ENCODE peak calls at places on chromosomes 2 and 18, in nine cellular contexts. F, V, P, C, G, M, K, B and E are unnamed samples.

GRCh38 chr2:126634273-126634861 is 21.6 kb upstream of the GYPC start:
- DNase-seq in C (peak; percentile 28), P (no peak), M (peak; percentile 50), K (peak; percentile 53), F (no peak), G (peak; percentile 12), V (no peak), B (no peak), E (no peak)

GRCh38 chr2:127674241-127675209 is 805 bp downstream of the LIMS2 start:
- DNase-seq in C (no peak), G (peak; percentile 40), V (no peak), B (no peak), F (no peak), P (no peak), M (no peak), K (peak; percentile 67), E (peak; percentile 53)

GRCh38 chr2:69385443-69386151 is 1.4 kb downstream of the GFPT1 start:
- DNase-seq in P (no peak), K (no peak), M (no peak), C (peak; percentile 40), G (peak; percentile 35), B (no peak), V (no peak), F (no peak), E (no peak)

GRCh38 chr2:233247744-233248143 is 3.7 kb upstream of the ATG16L1 start:
- DNase-seq in M (peak; percentile 62), P (peak; percentile 33), K (no peak), G (peak; percentile 36), B (no peak), V (no peak), C (no peak), F (no peak), E (peak; percentile 62)

GRCh38 chr2:179842498-179843153 is 18.8 kb downstream of the ZNF385B start:
- DNase-seq in P (no peak), V (peak; percentile 21), B (no peak), C (no peak), M (no peak), F (peak; percentile 53), K (peak; percentile 53), G (peak; percentile 44), E (no peak)

GRCh38 chr2:141930803-141931202 is 200.0 kb downstream of the LRP1B start:
- DNase-seq in C (no peak), B (no peak), K (no peak), G (no peak), F (no peak), M (no peak), P (no peak), V (no peak), E (no peak)

GRCh38 chr18:2587788-2588187 is 16.4 kb downstream of the NDC80 start:
- DNase-seq in V (no peak), C (no peak), G (no peak), F (no peak), P (no peak), B (no peak), M (no peak), K (no peak), E (no peak)

GRCh38 chr2:100742884-100743283 is 77.1 kb upstream of the NPAS2 start:
- DNase-seq in P (no peak), F (no peak), B (no peak), C (no peak), G (peak; percentile 94), M (no peak), K (no peak), V (no peak), E (peak; percentile 23)

GRCh38 chr2:58853420-58853819 is 612.3 kb upstream of the FANCL start:
- DNase-seq in B (no peak), F (no peak), C (no peak), V (no peak), G (no peak), K (no peak), M (no peak), P (no peak), E (no peak)

GRCh38 chr2:101150306-101151140 is 659 bp downstream of the TBC1D8 start:
- DNase-seq in P (no peak), V (peak; percentile 26), F (no peak), M (no peak), C (peak; percentile 43), G (peak; percentile 23), B (no peak), K (peak; percentile 77), E (peak; percentile 55)

GRCh38 chr18:57209697-57210096 is 62.8 kb downstream of the BOD1L2 start:
- DNase-seq in M (no peak), B (no peak), P (no peak), G (no peak), C (no peak), F (no peak), V (no peak), K (no peak), E (no peak)

GRCh38 chr2:233250985-233251305 is 528 bp upstream of the ATG16L1 start:
- DNase-seq in B (no peak), V (no peak), P (no peak), C (no peak), G (no peak), M (no peak), F (no peak), K (no peak), E (no peak)

GRCh38 chr2:71804251-71804650 is 343.4 kb downstream of the CYP26B1 start:
- DNase-seq in K (no peak), C (no peak), P (no peak), V (no peak), F (no peak), G (peak; percentile 35), B (no peak), M (no peak), E (peak; percentile 24)

GRCh38 chr2:231680992-231681852 is 27.1 kb upstream of the PTMA start:
- DNase-seq in F (no peak), G (peak; percentile 90), B (peak; percentile 84), K (peak; percentile 91), V (no peak), M (no peak), C (peak; percentile 81), P (no peak), E (peak; percentile 83)

GRCh38 chr18:3388323-3388722 is 61.6 kb upstream of the TGIF1 start:
- DNase-seq in G (no peak), V (no peak), B (no peak), F (no peak), P (no peak), M (no peak), K (no peak), C (no peak), E (no peak)

GRCh38 chr18:2304378-2305175 is 266.7 kb downstream of the METTL4 start:
- DNase-seq in G (peak; percentile 49), P (no peak), K (no peak), V (no peak), M (no peak), F (no peak), C (no peak), B (no peak), E (no peak)

GRCh38 chr18:5152335-5153020 is 44.6 kb downstream of the AKAIN1 start:
- DNase-seq in B (no peak), V (no peak), P (no peak), G (no peak), K (no peak), C (no peak), M (no peak), F (no peak), E (no peak)

GRCh38 chr2:204277226-204277625 is 268.0 kb upstream of the PARD3B start:
- DNase-seq in V (no peak), C (no peak), K (no peak), B (no peak), G (no peak), M (no peak), P (no peak), F (no peak), E (no peak)